ENCODE peak calls at places on chromosomes 6 and 20, in six cellular contexts. X is neuronal stem cell, K is mesendoderm, D is IMR-90, V is mesenchymal stem cell, L is H1. R is an unnamed sample.
A peak's percentile ranks its signal among the peaks of the same experiment; 100 is the strongest.

GRCh38 chr6:3076320-3076719 is 8.0 kb downstream of the RIPK1 start:
- DNase-seq in X (no peak), K (no peak), D (no peak), V (no peak), L (no peak), R (no peak)

GRCh38 chr6:158058156-158058723 is 76.6 kb downstream of the SYNJ2 start:
- DNase-seq in X (no peak), K (no peak), D (no peak), V (peak; percentile 10), L (no peak), R (no peak)

GRCh38 chr6:43176423-43176786 is 5.3 kb downstream of the SRF start:
- DNase-seq in X (no peak), K (no peak), D (no peak), V (no peak), L (no peak), R (no peak)

GRCh38 chr6:66605971-66606370 is 898.9 kb upstream of the EYS start:
- DNase-seq in X (no peak), K (no peak), D (peak; percentile 3), V (peak; percentile 67), L (no peak), R (no peak)

GRCh38 chr6:6686748-6687601 is 98.5 kb downstream of the LY86 start:
- DNase-seq in X (peak; percentile 90), K (peak; percentile 98), D (no peak), V (peak; percentile 93), L (peak; percentile 97), R (peak; percentile 97)

GRCh38 chr20:49186535-49187329 is 1.4 kb downstream of the STAU1 start:
- DNase-seq in X (peak; percentile 15), K (peak; percentile 69), D (peak; percentile 62), V (peak; percentile 83), L (no peak), R (peak; percentile 54)

GRCh38 chr6:45924763-45925342 is 90.8 kb downstream of the CLIC5 start:
- DNase-seq in X (no peak), K (peak; percentile 68), D (no peak), V (peak; percentile 2), L (no peak), R (no peak)

GRCh38 chr6:77463308-77463880 is at the start of gene HTR1B:
- DNase-seq in X (peak; percentile 30), K (peak; percentile 85), D (peak; percentile 14), V (peak; percentile 69), L (peak; percentile 80), R (no peak)

GRCh38 chr6:89927788-89928565 is 33.7 kb downstream of the GJA10 start:
- DNase-seq in X (no peak), K (no peak), D (peak; percentile 36), V (peak; percentile 42), L (peak; percentile 8), R (no peak)

GRCh38 chr6:5840742-5841141 is 166.0 kb downstream of the NRN1 start:
- DNase-seq in X (no peak), K (peak; percentile 13), D (no peak), V (no peak), L (no peak), R (no peak)

GRCh38 chr6:120945905-120946594 is 388.2 kb downstream of the TBC1D32 start:
- DNase-seq in X (no peak), K (no peak), D (no peak), V (no peak), L (no peak), R (no peak)

GRCh38 chr6:143451531-143451930 is 926 bp downstream of the PEX3 start:
- DNase-seq in X (no peak), K (peak; percentile 2), D (no peak), V (peak; percentile 11), L (no peak), R (peak; percentile 94)

GRCh38 chr20:11267131-11267761 is 593.4 kb upstream of the JAG1 start:
- DNase-seq in X (peak; percentile 51), K (peak; percentile 96), D (peak; percentile 98), V (peak; percentile 96), L (no peak), R (peak; percentile 46)

GRCh38 chr6:14857501-14857900 is 388.4 kb upstream of the JARID2 start:
- DNase-seq in X (no peak), K (no peak), D (no peak), V (no peak), L (no peak), R (no peak)

GRCh38 chr6:32370510-32370909 is 1.2 kb downstream of the TSBP1 start:
- DNase-seq in X (no peak), K (no peak), D (no peak), V (peak; percentile 35), L (no peak), R (no peak)

GRCh38 chr20:63612276-63612931 is 14.5 kb downstream of the GMEB2 start:
- DNase-seq in X (no peak), K (no peak), D (no peak), V (peak; percentile 13), L (no peak), R (no peak)

GRCh38 chr6:155693573-155694428 is 238.2 kb upstream of the NOX3 start:
- DNase-seq in X (no peak), K (no peak), D (no peak), V (no peak), L (no peak), R (no peak)

GRCh38 chr20:48651960-48652359 is 175.8 kb downstream of the PREX1 start:
- DNase-seq in X (no peak), K (no peak), D (no peak), V (no peak), L (no peak), R (no peak)

GRCh38 chr20:50848341-50848808 is 53.5 kb downstream of the BCAS4 start:
- DNase-seq in X (no peak), K (no peak), D (no peak), V (no peak), L (no peak), R (peak; percentile 23)

GRCh38 chr6:109867009-109867969 is 110.8 kb upstream of the GPR6 start:
- DNase-seq in X (no peak), K (peak; percentile 67), D (peak; percentile 6), V (peak; percentile 35), L (no peak), R (peak; percentile 8)

GRCh38 chr6:132813173-132813856 is 1.1 kb upstream of the RPS12 start:
- DNase-seq in X (no peak), K (peak; percentile 63), D (no peak), V (peak; percentile 71), L (peak; percentile 48), R (peak; percentile 42)

GRCh38 chr6:114707081-114707480 is 364.3 kb upstream of the HS3ST5 start:
- DNase-seq in X (peak; percentile 17), K (peak; percentile 85), D (no peak), V (no peak), L (no peak), R (no peak)
- H3K36me3 ChIP-seq in X (no peaks in the 10 kb centered on the region), K (no peaks in the 10 kb centered on the region), D (no peaks in the 10 kb centered on the region), V (no peaks in the 10 kb centered on the region), L (no peaks in the 10 kb centered on the region), R (no peaks in the 10 kb centered on the region)

DNA sequence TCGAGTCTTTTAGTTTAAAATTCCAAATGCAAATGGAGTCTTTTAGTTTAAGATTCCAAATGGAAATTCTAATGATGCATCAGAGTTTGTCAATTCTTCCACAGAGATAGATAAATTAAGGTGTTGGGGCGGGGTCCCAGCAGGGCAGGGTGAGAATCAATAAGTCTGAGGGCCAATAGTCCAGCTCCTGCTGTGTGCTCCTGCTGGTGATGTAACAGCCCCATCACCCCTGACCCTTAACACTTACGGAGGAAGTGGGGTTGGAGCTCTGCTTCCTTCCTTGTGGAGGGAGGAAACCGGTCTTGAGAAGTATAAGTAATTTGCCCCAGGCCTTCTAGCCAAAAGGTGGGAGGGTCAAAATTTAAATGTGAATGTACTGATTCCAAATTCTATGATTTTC is 17.3 kb downstream of the ZBTB2 start:
- DNase-seq in X (no peak), K (peak; percentile 80), D (no peak), V (peak; percentile 67), L (peak; percentile 45), R (no peak)
- H3K27ac ChIP-seq in X (no peak overlapping the region), K (peak overlapping the region; percentile 33), D (no peak overlapping the region), V (peak overlapping the region; percentile 64), L (no peak overlapping the region), R (no peak overlapping the region)

DNA sequence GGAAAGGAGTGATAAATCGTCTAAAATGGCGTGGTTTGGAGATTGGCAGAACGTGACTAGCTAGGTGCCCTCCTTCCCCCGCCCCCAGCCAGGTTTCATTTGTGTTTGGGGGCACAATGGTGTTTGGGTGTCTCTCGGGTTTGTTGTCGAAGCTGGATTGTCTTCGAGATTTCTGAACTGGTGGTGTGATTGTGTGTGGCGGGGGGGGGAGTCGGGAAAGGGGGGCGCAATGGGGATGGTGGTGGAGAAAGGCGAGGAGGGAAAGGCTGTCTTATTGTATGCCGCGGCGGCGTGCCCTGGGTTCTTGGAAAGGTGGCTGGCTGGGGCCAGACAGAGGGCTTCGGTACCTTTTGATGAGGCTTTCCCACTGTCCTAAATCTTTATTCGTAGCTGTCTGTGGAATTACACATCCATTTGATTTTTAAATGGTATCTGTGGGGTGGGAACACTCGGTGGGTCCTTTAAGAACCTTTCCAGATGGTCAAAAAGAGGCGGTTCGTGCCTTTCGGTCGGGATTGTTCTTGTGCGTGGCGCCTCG is 991 bp downstream of the MARCKS start:
- DNase-seq in X (peak; percentile 51), K (peak; percentile 64), D (peak; percentile 29), V (peak; percentile 60), L (peak; percentile 60), R (peak; percentile 29)
- H3K4ac ChIP-seq in X (no peak overlapping the region), K (peak overlapping the region; percentile 100), D (peak overlapping the region; percentile 98), V (peak overlapping the region; percentile 100), L (peak overlapping the region; percentile 22), R (peak overlapping the region; percentile 100)

DNA sequence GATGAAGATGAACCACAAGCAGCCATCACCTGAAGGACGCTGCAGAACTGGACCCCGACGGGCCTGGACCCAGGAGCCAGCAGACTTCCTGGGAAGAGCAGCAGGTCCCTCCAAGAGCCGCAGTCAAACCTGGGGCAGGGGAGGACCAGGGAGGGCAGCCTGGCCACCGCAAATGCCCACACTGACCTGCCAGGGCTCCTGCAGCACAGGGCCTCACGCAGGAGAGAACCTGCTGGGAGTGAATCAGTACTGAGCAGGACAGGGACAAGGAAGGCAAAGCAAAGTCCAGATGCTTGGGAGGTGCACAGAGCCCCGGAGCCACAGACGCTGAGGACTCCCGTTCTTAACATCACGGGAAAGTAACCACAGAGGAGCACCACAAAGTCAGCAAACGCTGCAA is 75.2 kb downstream of the TAF4 start:
- DNase-seq in X (no peak), K (no peak), D (no peak), V (no peak), L (no peak), R (no peak)
- H3K36me3 ChIP-seq in X (peaks cover 89% of the 10 kb centered on the region), K (peaks cover 7% of the 10 kb centered on the region), D (peaks cover 49% of the 10 kb centered on the region), V (peaks cover 67% of the 10 kb centered on the region), L (peaks cover 31% of the 10 kb centered on the region), R (peaks cover 70% of the 10 kb centered on the region)

DNA sequence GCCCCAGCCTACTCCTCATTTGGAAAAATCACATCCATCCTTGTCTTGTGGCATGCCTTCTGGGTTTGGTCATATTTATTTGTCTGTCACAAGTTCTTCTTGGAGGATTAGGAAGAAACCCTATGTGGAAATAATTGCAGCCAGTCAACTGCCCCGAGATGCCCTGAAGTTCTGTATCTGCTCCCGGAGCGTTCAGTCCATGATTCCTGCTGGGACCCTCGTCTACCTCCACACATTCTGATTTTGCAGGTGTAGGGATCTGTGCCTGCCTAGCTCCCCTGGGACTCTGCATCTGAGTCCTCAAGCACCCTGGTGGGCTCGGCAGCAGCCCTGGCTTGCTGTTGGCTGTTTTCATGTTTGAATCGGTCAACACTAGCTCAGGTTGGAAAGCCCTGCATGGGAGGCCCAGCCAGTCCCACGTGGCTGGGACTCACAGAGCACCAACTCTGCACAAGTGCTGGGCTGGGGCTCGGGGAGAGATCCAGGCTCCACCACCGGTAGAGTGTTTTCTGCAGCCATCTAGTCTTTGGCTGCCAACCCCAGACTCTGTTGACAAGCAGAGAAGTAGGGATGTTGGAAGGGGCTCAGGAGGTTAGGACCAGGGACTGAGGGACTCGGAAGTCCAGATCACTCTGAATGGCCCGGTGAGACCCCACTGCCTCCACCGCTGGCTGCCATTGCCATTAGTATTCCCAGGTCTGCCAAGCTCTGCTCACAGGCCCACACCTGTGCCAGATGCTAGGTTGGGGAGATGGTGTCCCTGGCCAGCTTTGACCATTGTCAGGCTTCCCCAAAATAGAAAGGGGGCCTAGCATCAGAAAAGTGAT is 183.5 kb upstream of the CST7 start:
- DNase-seq in X (no peak), K (no peak), D (no peak), V (no peak), L (no peak), R (no peak)
- H3K27ac ChIP-seq in X (no peak overlapping the region), K (no peak overlapping the region), D (no peak overlapping the region), V (no peak overlapping the region), L (no peak overlapping the region), R (no peak overlapping the region)